ENCODE peak calls at places on chromosomes 5 and 9, in four cellular contexts. A is fibroblast of lung, T is heart right ventricle, D is lung. C is an unnamed sample. For H3K36me3 and H3K9me3, the result is how much of the 10 kb centered on the place peaks cover.

GRCh38 chr5:179953934-179954833 is 46.5 kb upstream of the TBC1D9B start:
- DNase-seq in A (no peak), T (no peak), D (no peak), C (no peak)

GRCh38 chr5:121987685-121988073 is 25.9 kb downstream of the SRFBP1 start:
- DNase-seq in A (no peak), T (no peak), D (no peak), C (peak)

GRCh38 chr9:7169717-7170348 is 412.1 kb downstream of the KDM4C start:
- DNase-seq in A (peak), T (no peak), D (no peak), C (peak)

GRCh38 chr9:103471241-103471640 is 476.1 kb downstream of the CYLC2 start:
- DNase-seq in A (no peak), T (no peak), D (no peak), C (no peak)

GRCh38 chr5:16854351-16854750 is 81.7 kb downstream of the MYO10 start:
- DNase-seq in A (no peak), T (no peak), D (no peak), C (no peak)

GRCh38 chr9:129320575-129321311 is 142.7 kb upstream of the IER5L start:
- DNase-seq in A (peak), T (peak), D (peak), C (peak)

GRCh38 chr5:180090769-180091546 is 19.4 kb upstream of the RNF130 start:
- DNase-seq in A (peak), T (no peak), D (no peak), C (peak)

GRCh38 chr9:104329245-104329644 is 174.8 kb upstream of the OR13F1 start:
- DNase-seq in A (no peak), T (no peak), D (no peak), C (no peak)

GRCh38 chr9:4983541-4984165 is 1.4 kb upstream of the JAK2 start:
- DNase-seq in A (no peak), T (no peak), D (no peak), C (no peak)

GRCh38 chr5:139658928-139659667 is 10.9 kb downstream of the CXXC5 start:
- DNase-seq in A (peak), T (peak), D (no peak), C (no peak)

GRCh38 chr5:142221091-142221860 is 103.5 kb downstream of the SPRY4 start:
- DNase-seq in A (no peak), T (no peak), D (no peak), C (no peak)

GRCh38 chr9:131228096-131228495 is 48.2 kb downstream of the FAM78A start:
- DNase-seq in A (no peak), T (no peak), D (no peak), C (no peak)

GRCh38 chr5:61311056-61311455 is 21.0 kb upstream of the ZSWIM6 start:
- DNase-seq in A (no peak), T (no peak), D (no peak), C (no peak)

GRCh38 chr9:119009253-119009652 is 360.0 kb downstream of the BRINP1 start:
- DNase-seq in A (peak), T (no peak), D (no peak), C (no peak)

DNA sequence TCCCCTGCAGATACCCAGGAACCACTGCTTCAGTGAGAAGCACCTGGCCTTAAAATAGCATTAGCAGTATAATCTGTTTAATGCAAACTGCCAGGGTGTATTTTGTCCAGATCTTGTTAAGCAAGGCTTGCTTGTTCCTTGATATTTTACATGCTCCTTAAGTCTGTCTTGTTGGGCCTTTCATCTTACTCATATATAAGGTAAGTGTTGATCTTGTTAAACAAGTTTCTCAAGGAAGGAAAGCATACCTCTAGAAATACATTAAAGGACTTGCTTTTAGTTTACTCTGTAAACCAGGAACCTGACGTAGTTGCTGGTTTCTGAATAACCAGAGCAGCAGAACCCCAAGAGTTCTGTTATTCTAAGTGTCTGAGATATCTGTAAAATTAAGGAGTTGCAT is 13.7 kb downstream of the HSPA4 start:
- DNase-seq in A (no peak), T (no peak), D (no peak), C (no peak)
- H3K36me3 ChIP-seq in A (under half), T (under half), D (under half), C (under half)

DNA sequence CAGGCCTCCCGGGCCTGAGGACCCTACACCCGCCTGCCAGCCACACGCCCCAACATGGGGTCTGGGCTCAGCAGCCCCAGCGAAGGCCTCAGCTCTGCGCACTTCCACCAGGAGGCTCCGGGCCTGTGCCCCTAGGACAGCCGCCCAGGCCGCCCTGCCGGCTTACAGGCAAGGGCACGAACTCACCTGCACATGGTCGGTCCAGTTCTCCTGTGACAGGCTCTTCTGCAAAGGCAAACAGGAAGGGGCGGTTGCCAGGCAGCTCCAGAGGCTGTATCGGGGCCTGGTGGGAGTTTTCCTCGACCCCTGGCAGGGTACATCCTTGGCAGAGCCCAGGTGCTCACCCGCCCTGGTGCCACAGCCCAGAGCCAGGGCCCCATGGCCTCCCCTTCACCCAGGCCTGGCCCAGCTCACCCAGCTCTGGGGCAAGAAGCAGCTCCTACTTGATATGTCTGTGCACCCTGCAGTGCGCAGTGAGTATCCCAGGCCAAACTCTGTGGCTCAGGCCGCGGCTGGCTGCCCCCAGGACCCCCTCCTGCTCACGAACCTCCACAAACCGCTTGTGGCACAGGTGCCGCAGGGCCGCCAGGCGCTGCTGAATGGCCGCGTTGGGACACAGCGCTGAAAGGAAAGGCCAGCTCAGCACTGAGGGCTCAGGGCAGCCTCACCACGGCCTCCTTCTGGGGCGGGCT is 52.2 kb upstream of the NRARP start:
- DNase-seq in A (no peak), T (no peak), D (no peak), C (no peak)
- H3K9me3 ChIP-seq in A (under half), T (under half), D (under half), C (under half)

DNA sequence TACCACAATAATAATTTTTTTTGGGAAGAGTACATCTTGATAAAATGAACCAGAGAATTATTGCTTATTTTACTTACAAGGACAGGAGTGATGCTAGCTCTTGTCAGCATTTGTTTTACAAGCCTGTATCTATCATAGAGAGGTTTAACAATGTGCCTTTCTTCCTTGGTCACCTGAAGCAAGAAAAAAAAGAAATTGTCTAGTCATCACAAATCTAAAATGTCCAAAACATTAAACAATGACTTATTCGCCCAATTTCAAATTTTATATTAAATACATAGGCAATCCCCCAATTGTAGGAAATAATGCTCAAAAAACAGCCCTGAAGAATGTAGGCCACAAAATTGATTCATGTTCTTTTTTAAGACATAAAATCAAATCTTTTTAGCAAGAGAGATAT is 56.6 kb downstream of the PKD2L2 start:
- DNase-seq in A (no peak), T (no peak), D (no peak), C (no peak)
- H3K36me3 ChIP-seq in A (under half), T (half or more), D (under half), C (under half)

GRCh38 chr5:2260211-2260985 is 377.7 kb upstream of the IRX4 start:
- DNase-seq in A (no peak), T (no peak), D (no peak), C (no peak)
- H3K9me3 ChIP-seq in A (under half), T (under half), D (under half), C (under half)